ENCODE peak calls at places on chromosomes 13 and 19, in four cellular contexts. One of them, this sample, is unnamed.

GRCh38 chr13:37479901-37480300 is 118.7 kb downstream of the POSTN start:
- DNase-seq in heart right ventricle: no peak
- DNase-seq in transverse colon: no peak
- DNase-seq in stomach: no peak
- DNase-seq in this sample: no peak

GRCh38 chr13:70014337-70014736 is 93.3 kb upstream of the ATXN8OS start:
- DNase-seq in heart right ventricle: no peak
- DNase-seq in transverse colon: no peak
- DNase-seq in stomach: no peak
- DNase-seq in this sample: no peak

GRCh38 chr13:48304132-48304876 is 753 bp downstream of the RB1 start:
- DNase-seq in heart right ventricle: peak
- DNase-seq in transverse colon: peak
- DNase-seq in stomach: peak
- DNase-seq in this sample: no peak

GRCh38 chr13:112968910-112969691 is at the start of gene MCF2L:
- DNase-seq in heart right ventricle: peak
- DNase-seq in transverse colon: peak
- DNase-seq in stomach: peak
- DNase-seq in this sample: peak

GRCh38 chr13:57409656-57410055 is 221.9 kb upstream of the PCDH17 start:
- DNase-seq in heart right ventricle: no peak
- DNase-seq in transverse colon: no peak
- DNase-seq in stomach: no peak
- DNase-seq in this sample: no peak

GRCh38 chr19:1451916-1452801 is 2.2 kb downstream of the APC2 start:
- DNase-seq in heart right ventricle: no peak
- DNase-seq in transverse colon: no peak
- DNase-seq in stomach: no peak
- DNase-seq in this sample: no peak

GRCh38 chr19:3665681-3666544 is 34.4 kb downstream of the PIP5K1C start:
- DNase-seq in heart right ventricle: peak
- DNase-seq in transverse colon: peak
- DNase-seq in stomach: peak
- DNase-seq in this sample: no peak

GRCh38 chr13:102879793-102880499 is 34.1 kb downstream of the ERCC5 start:
- DNase-seq in heart right ventricle: no peak
- DNase-seq in transverse colon: no peak
- DNase-seq in stomach: no peak
- DNase-seq in this sample: no peak

GRCh38 chr13:78131811-78132210 is 213.2 kb upstream of the EDNRB start:
- DNase-seq in heart right ventricle: no peak
- DNase-seq in transverse colon: no peak
- DNase-seq in stomach: no peak
- DNase-seq in this sample: no peak

GRCh38 chr13:50990050-50990449 is 80.5 kb downstream of the RNASEH2B start:
- DNase-seq in heart right ventricle: no peak
- DNase-seq in transverse colon: no peak
- DNase-seq in stomach: no peak
- DNase-seq in this sample: no peak

GRCh38 chr13:30792257-30793000 is 57.1 kb downstream of the ALOX5AP start:
- DNase-seq in heart right ventricle: peak
- DNase-seq in transverse colon: peak
- DNase-seq in stomach: peak
- DNase-seq in this sample: peak

GRCh38 chr19:50979758-50980157 is 4.0 kb downstream of the KLK7 start:
- DNase-seq in heart right ventricle: no peak
- DNase-seq in transverse colon: no peak
- DNase-seq in stomach: no peak
- DNase-seq in this sample: no peak

GRCh38 chr19:29211562-29212416 is 1.2 kb downstream of the UQCRFS1 start:
- DNase-seq in heart right ventricle: no peak
- DNase-seq in transverse colon: peak
- DNase-seq in stomach: no peak
- DNase-seq in this sample: no peak

GRCh38 chr19:17758528-17758927 is 7.3 kb downstream of the FCHO1 start:
- DNase-seq in heart right ventricle: no peak
- DNase-seq in transverse colon: no peak
- DNase-seq in stomach: no peak
- DNase-seq in this sample: no peak

GRCh38 chr19:5621945-5622464 is 571 bp downstream of the SAFB2 start:
- DNase-seq in heart right ventricle: peak
- DNase-seq in transverse colon: peak
- DNase-seq in stomach: no peak
- DNase-seq in this sample: no peak

GRCh38 chr13:98821372-98822237 is 69.1 kb upstream of the SLC15A1 start:
- DNase-seq in heart right ventricle: no peak
- DNase-seq in transverse colon: no peak
- DNase-seq in stomach: no peak
- DNase-seq in this sample: no peak

GRCh38 chr13:28864544-28864943 is 44.4 kb downstream of the MTUS2 start:
- DNase-seq in heart right ventricle: no peak
- DNase-seq in transverse colon: no peak
- DNase-seq in stomach: no peak
- DNase-seq in this sample: no peak

GRCh38 chr19:16372065-16372915 is 47.7 kb downstream of the KLF2 start:
- DNase-seq in heart right ventricle: no peak
- DNase-seq in transverse colon: no peak
- DNase-seq in stomach: no peak
- DNase-seq in this sample: no peak

GRCh38 chr19:16373079-16373478 is 48.5 kb downstream of the KLF2 start:
- DNase-seq in heart right ventricle: no peak
- DNase-seq in transverse colon: no peak
- DNase-seq in stomach: no peak
- DNase-seq in this sample: no peak

GRCh38 chr19:16370671-16371391 is 46.2 kb downstream of the KLF2 start:
- DNase-seq in heart right ventricle: no peak
- DNase-seq in transverse colon: no peak
- DNase-seq in stomach: no peak
- DNase-seq in this sample: no peak

GRCh38 chr19:16369664-16370576 is 45.3 kb downstream of the KLF2 start:
- DNase-seq in heart right ventricle: no peak
- DNase-seq in transverse colon: no peak
- DNase-seq in stomach: no peak
- DNase-seq in this sample: no peak

GRCh38 chr19:16371540-16371986 is 46.9 kb downstream of the KLF2 start:
- DNase-seq in heart right ventricle: peak
- DNase-seq in transverse colon: peak
- DNase-seq in stomach: peak
- DNase-seq in this sample: no peak
- H3K4me3 ChIP-seq in heart right ventricle: no peak
- H3K4me3 ChIP-seq in transverse colon: no peak
- H3K4me3 ChIP-seq in stomach: peak
- H3K4me3 ChIP-seq in this sample: no peak

DNA sequence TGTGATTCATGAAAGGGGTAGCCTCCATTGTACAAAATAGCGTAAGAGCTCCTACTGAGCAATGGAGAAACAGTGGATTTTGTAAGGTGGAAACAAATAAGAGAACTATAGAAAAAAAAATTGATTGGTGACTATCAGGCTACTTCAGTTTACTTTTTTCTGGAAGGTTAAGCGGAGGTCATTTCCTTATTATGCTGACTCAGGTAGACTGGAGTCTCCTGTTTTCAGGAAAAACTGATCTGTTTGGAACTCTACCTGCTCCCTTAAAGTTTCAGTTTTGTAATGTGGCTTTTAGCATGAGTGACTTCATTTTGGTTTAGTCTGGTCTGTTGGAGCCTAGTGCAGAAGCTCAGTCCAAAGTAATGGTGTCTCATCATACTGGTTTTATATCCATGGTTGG is 3.4 kb downstream of the ZNF607 start:
- DNase-seq in heart right ventricle: no peak
- DNase-seq in transverse colon: no peak
- DNase-seq in stomach: no peak
- DNase-seq in this sample: no peak
- H3K4me3 ChIP-seq in heart right ventricle: no peak
- H3K4me3 ChIP-seq in transverse colon: no peak
- H3K4me3 ChIP-seq in stomach: no peak
- H3K4me3 ChIP-seq in this sample: no peak

GRCh38 chr19:49807888-49808675 is 5.0 kb downstream of the FUZ start:
- DNase-seq in heart right ventricle: no peak
- DNase-seq in transverse colon: no peak
- DNase-seq in stomach: no peak
- DNase-seq in this sample: no peak
- H3K4me3 ChIP-seq in heart right ventricle: peak
- H3K4me3 ChIP-seq in transverse colon: no peak
- H3K4me3 ChIP-seq in stomach: peak
- H3K4me3 ChIP-seq in this sample: peak

DNA sequence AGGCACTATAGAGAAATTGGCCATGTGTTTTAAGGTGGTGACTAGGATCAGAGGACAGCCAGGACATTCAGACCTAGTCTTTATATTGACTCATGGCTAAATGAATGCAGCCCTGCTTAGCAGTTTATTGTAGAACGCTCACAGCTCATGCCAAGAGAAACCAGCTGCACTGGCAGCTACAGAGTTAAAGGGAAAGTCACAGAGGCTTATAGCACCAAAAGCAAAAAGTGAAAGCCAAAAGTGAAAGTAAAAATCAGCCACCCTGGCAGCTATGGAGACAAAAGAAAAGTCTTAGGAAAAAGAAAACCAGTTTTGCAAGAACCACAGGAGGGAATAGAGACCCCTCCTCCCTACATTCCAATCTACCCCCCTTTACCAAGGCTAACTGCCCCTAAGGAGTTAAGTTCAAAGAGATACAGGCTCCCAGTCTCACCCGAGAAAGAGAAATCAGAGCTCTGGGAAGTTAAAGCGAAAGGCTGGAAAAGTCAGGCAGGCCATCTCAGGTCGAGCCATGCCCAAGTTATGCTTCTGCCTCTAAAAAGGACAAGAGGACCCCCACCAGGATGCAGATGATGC is 99.0 kb downstream of the ZNF429 start:
- DNase-seq in heart right ventricle: no peak
- DNase-seq in transverse colon: no peak
- DNase-seq in stomach: no peak
- DNase-seq in this sample: peak
- H3K4me3 ChIP-seq in heart right ventricle: peak
- H3K4me3 ChIP-seq in transverse colon: peak
- H3K4me3 ChIP-seq in stomach: peak
- H3K4me3 ChIP-seq in this sample: peak

GRCh38 chr19:2494447-2495129 is 18.7 kb downstream of the GADD45B start:
- DNase-seq in heart right ventricle: peak
- DNase-seq in transverse colon: peak
- DNase-seq in stomach: peak
- DNase-seq in this sample: peak

GRCh38 chr19:2494084-2494446 is 18.1 kb downstream of the GADD45B start:
- DNase-seq in heart right ventricle: no peak
- DNase-seq in transverse colon: no peak
- DNase-seq in stomach: no peak
- DNase-seq in this sample: no peak

GRCh38 chr19:2495130-2495641 is 19.3 kb downstream of the GADD45B start:
- DNase-seq in heart right ventricle: peak
- DNase-seq in transverse colon: peak
- DNase-seq in stomach: peak
- DNase-seq in this sample: peak

GRCh38 chr19:2497186-2497585 is 21.3 kb downstream of the GADD45B start:
- DNase-seq in heart right ventricle: no peak
- DNase-seq in transverse colon: no peak
- DNase-seq in stomach: no peak
- DNase-seq in this sample: no peak

DNA sequence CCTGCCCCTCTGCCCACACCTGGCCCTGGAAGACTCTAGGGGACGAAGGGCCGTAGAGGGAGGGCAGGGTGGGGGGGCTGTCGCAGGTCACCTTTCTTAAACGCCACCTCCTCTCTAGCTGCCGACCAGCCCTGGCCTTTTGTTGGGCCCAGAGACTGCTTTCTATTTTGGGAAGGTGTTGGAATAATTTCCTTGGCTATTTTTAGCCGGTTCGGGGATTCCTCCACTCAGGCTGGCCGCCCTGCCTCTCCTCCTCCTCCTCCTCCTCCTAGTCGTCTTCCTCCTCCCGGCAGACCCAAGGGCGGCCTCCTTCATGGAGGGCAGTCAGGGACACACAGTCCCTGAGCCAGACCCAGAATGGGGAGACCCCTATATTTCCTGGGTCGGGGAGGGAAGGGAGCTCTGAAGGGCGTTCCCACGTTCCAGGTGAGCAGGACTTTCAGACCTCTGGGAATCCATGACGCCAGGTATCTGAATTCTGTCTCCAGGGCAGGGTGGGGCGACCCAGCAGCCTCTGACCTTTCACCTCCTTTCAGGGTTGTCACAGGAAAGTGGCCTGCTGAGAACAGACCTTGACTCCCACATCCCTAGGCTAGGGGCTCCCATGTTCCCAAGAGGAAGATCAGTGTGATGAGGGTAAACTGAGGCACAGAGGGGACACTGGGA is 19.9 kb downstream of the GADD45B start:
- DNase-seq in heart right ventricle: peak
- DNase-seq in transverse colon: peak
- DNase-seq in stomach: peak
- DNase-seq in this sample: peak
- H3K4me3 ChIP-seq in heart right ventricle: peak
- H3K4me3 ChIP-seq in transverse colon: peak
- H3K4me3 ChIP-seq in stomach: peak
- H3K4me3 ChIP-seq in this sample: peak

DNA sequence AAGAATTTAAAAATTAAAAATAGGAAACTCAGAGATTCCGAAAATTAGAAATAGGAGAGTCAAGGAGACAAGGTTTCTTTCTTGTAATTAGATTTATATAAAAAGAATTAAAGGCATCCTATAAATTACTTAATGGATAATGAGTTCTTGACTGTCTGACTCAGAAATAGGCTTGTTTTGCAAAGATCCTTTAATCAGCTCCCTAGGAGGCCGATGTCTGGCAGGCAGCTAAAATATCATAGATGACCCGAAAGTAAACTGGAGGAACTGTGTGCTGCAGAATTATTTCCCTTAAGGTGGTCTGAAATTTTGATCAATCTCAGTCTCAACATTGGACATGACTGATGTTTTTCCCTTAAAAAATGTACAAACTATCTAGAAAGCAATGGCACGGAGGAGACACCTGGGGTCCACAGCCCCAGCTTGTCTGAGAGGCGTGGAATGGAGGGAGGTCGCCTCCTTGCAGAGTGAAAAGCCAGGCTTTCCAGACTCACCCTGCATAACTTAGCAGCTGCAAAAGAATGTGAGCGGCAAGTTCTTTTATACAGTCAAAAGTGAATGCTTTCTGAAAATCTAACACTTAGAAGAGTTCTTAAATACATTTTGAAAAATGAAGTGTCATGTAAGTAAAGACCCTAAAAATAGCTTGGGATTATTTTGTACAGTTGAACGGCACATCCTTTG is 44.7 kb downstream of the MBNL2 start:
- DNase-seq in heart right ventricle: no peak
- DNase-seq in transverse colon: no peak
- DNase-seq in stomach: no peak
- DNase-seq in this sample: no peak
- H3K4me3 ChIP-seq in heart right ventricle: no peak
- H3K4me3 ChIP-seq in transverse colon: no peak
- H3K4me3 ChIP-seq in stomach: no peak
- H3K4me3 ChIP-seq in this sample: no peak

DNA sequence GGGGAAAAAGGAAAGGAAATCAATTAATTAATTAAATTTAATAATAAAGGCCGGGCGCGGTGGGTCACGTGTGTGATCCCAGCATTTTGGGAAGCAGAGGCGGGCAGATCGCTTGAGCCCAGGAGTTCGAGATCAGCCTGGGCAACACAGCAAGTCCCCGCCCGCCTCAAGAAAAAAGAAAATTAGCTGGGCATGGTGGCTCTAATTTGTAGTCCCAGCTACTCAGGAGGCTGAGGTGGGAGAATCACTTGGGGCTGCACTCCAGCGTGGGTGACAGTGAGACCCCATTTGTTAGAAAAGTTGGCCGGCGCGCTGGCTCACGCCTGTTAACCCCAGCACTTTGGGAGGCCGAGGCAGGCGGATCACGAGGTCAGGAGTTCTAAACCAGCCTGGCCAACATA is 733 bp upstream of the CD320 start:
- DNase-seq in heart right ventricle: no peak
- DNase-seq in transverse colon: no peak
- DNase-seq in stomach: peak
- DNase-seq in this sample: no peak
- H3K4me3 ChIP-seq in heart right ventricle: peak
- H3K4me3 ChIP-seq in transverse colon: peak
- H3K4me3 ChIP-seq in stomach: peak
- H3K4me3 ChIP-seq in this sample: peak